ENCODE peak calls at places on chromosomes 1 and 21, in eight cellular contexts. F is breast epithelium, K is spleen, W is stomach, D is SK-N-MC, B is endothelial cell of umbilical vein, O is HL-60, P is HCT116. V is an unnamed sample.

GRCh38 chr1:90114521-90115141 is 119.7 kb downstream of the ZNF326 start:
- DNase-seq in F (no peak), K (no peak), W (no peak), D (peak; percentile 82), B (peak; percentile 59), O (no peak), P (peak; percentile 56), V (no peak)

GRCh38 chr1:176691251-176692228 is 228.6 kb downstream of the PAPPA2 start:
- DNase-seq in F (no peak), K (no peak), W (no peak), D (no peak), B (peak; percentile 3), O (peak; percentile 6), P (peak; percentile 47), V (peak; percentile 69)

GRCh38 chr1:152932170-152932811 is 14.7 kb upstream of the SPRR5 start:
- DNase-seq in F (no peak), K (no peak), W (no peak), D (no peak), B (no peak), O (no peak), P (no peak), V (no peak)

GRCh38 chr1:61269648-61270047 is 187.3 kb downstream of the NFIA start:
- DNase-seq in F (no peak), K (no peak), W (no peak), D (no peak), B (no peak), O (no peak), P (no peak), V (no peak)

GRCh38 chr21:29245104-29245643 is 53.5 kb upstream of the BACH1 start:
- DNase-seq in F (no peak), K (no peak), W (no peak), D (no peak), B (no peak), O (no peak), P (no peak), V (no peak)

GRCh38 chr1:207970329-207971038 is 59.6 kb upstream of the CD34 start:
- DNase-seq in F (no peak), K (no peak), W (no peak), D (no peak), B (no peak), O (no peak), P (no peak), V (no peak)

GRCh38 chr1:40449684-40450490 is at the start of gene ZFP69B:
- DNase-seq in F (peak; percentile 83), K (peak; percentile 97), W (peak; percentile 92), D (peak; percentile 44), B (peak; percentile 94), O (peak; percentile 92), P (no peak), V (peak; percentile 94)

GRCh38 chr21:45302082-45303061 is 14.7 kb upstream of the POFUT2 start:
- DNase-seq in F (no peak), K (peak; percentile 82), W (peak; percentile 45), D (no peak), B (peak; percentile 84), O (no peak), P (no peak), V (peak; percentile 95)

GRCh38 chr1:179230251-179230650 is 774 bp upstream of the ABL2 start:
- DNase-seq in F (no peak), K (no peak), W (no peak), D (no peak), B (peak; percentile 49), O (no peak), P (no peak), V (no peak)

GRCh38 chr1:197912739-197913494 is 4.3 kb upstream of the LHX9 start:
- DNase-seq in F (no peak), K (no peak), W (no peak), D (no peak), B (no peak), O (no peak), P (no peak), V (no peak)

GRCh38 chr1:48493970-48494769 is 22.2 kb upstream of the SPATA6 start:
- DNase-seq in F (no peak), K (no peak), W (no peak), D (peak; percentile 57), B (peak; percentile 85), O (no peak), P (no peak), V (peak; percentile 67)

GRCh38 chr1:15526021-15526489 is 593 bp upstream of the DNAJC16 start:
- DNase-seq in F (no peak), K (peak; percentile 80), W (no peak), D (no peak), B (no peak), O (no peak), P (no peak), V (no peak)

GRCh38 chr1:195763146-195763906 is 844.9 kb downstream of the KCNT2 start:
- DNase-seq in F (no peak), K (no peak), W (no peak), D (no peak), B (no peak), O (no peak), P (no peak), V (no peak)

GRCh38 chr1:209720826-209721225 is 16.2 kb downstream of the HSD11B1 start:
- DNase-seq in F (no peak), K (no peak), W (no peak), D (no peak), B (no peak), O (no peak), P (no peak), V (no peak)

GRCh38 chr1:118987431-118988185 is 535 bp downstream of the TBX15 start:
- DNase-seq in F (no peak), K (no peak), W (no peak), D (no peak), B (no peak), O (no peak), P (no peak), V (no peak)

GRCh38 chr1:85220756-85221166 is 19.9 kb upstream of the SYDE2 start:
- DNase-seq in F (no peak), K (no peak), W (no peak), D (no peak), B (no peak), O (no peak), P (no peak), V (no peak)
- TF ChIP-seq POLR2AphosphoS5 in F (no peak), K (no peak), W (no peak), D (no peak), B (no peak), O (no peak), P (no peak), V (peak; percentile 49)

GRCh38 chr1:154425172-154425571 is 20.0 kb downstream of the IL6R start:
- DNase-seq in F (no peak), K (no peak), W (no peak), D (no peak), B (no peak), O (no peak), P (no peak), V (no peak)

GRCh38 chr1:154429841-154430611 is 24.9 kb downstream of the IL6R start:
- DNase-seq in F (no peak), K (no peak), W (no peak), D (no peak), B (no peak), O (no peak), P (no peak), V (no peak)

GRCh38 chr1:154430903-154431302 is 25.8 kb downstream of the IL6R start:
- DNase-seq in F (no peak), K (no peak), W (no peak), D (no peak), B (no peak), O (no peak), P (no peak), V (no peak)

GRCh38 chr1:154429118-154429517 is 24.0 kb downstream of the IL6R start:
- DNase-seq in F (no peak), K (no peak), W (no peak), D (no peak), B (no peak), O (no peak), P (no peak), V (peak; percentile 79)

GRCh38 chr1:154427173-154428139 is 22.3 kb downstream of the IL6R start:
- DNase-seq in F (no peak), K (no peak), W (peak; percentile 69), D (no peak), B (peak; percentile 45), O (no peak), P (no peak), V (peak; percentile 95)
- TF ChIP-seq POLR2AphosphoS5 in F (no peak), K (no peak), W (peak; percentile 85), D (no peak), B (no peak), O (no peak), P (no peak), V (peak; percentile 85)

DNA sequence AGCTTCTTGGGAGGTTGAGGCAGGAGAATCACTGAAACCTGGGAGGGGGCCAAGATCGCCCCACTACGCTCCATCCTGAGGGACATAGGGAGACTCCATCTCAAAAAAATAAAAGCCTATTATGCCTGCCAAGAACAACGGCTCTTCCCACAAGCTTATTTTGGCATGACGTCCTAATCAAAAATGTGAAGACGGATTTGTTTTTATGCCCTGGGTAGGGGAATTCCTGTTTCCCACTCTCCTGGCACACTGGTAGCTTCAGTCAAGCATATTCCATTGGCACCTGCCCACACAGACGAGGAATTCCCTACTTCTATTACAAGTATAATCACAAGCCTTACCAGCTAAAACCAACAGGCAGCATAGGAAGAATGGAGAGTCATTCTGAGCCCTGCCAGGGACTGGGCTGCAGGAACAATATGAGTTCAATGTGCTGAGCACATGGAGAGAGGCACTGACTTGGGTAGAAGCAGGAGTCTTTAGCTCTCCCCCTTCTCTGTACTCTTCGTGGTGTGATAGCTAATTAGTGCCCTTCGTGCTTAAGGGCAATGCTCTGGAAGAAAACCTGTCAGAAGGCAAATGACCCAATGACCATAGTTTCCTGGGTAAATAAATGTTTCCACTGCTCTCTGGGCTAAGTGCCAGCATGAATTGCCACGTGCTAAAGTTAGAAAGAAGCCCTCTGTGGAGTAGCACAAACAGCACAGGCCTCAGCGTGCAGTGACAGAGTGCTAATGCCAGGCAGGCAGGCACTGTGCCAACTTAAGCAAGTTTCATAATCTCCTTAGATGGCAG is 16.8 kb downstream of the TNFSF4 start:
- DNase-seq in F (peak; percentile 63), K (no peak), W (peak; percentile 91), D (peak; percentile 6), B (peak; percentile 99), O (peak; percentile 11), P (peak; percentile 40), V (peak; percentile 91)
- TF ChIP-seq POLR2AphosphoS5 in F (peak; percentile 51), K (no peak), W (peak; percentile 73), D (no peak), B (peak; percentile 53), O (peak; percentile 67), P (peak; percentile 45), V (peak; percentile 60)

DNA sequence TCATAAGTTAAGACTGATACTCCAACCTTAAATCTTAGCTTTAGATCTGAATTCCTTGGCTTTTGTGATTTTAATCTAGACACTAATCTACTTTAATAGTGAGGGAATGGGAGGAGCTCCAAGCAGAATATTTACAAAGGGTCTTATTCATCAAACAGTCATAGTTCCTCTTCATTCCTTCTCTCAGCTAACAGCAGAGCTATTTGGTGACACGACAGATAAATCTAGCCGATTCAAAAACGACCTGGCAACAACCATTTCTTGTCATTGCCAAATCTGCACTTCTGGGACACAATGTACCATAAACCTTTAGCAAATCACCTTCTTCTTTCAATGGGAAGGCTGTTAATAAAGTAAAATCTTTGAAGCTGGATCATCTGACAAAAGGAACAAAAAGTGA is 52.8 kb upstream of the FOXD3 start:
- DNase-seq in F (no peak), K (no peak), W (no peak), D (no peak), B (no peak), O (no peak), P (no peak), V (no peak)
- TF ChIP-seq POLR2AphosphoS5 in F (no peak), K (no peak), W (no peak), D (no peak), B (no peak), O (no peak), P (no peak), V (no peak)

GRCh38 chr1:31694910-31695300 is 8.9 kb downstream of the COL16A1 start:
- DNase-seq in F (no peak), K (no peak), W (no peak), D (no peak), B (no peak), O (no peak), P (no peak), V (no peak)
- TF ChIP-seq POLR2AphosphoS5 in F (no peak), K (no peak), W (no peak), D (no peak), B (no peak), O (no peak), P (no peak), V (no peak)

V was measured in sigmoid colon.